ENCODE peak calls at places on chromosomes 2 and 18, in six cellular contexts. One of them, this sample, is unnamed.

GRCh38 chr2:33598472-33599174 is 476 bp downstream of the FAM98A start:
- DNase-seq in pancreas: peak; percentile 33
- DNase-seq in fibroblast of lung: peak; percentile 39
- DNase-seq in MM.1S: peak; percentile 52
- DNase-seq in fibroblast of pulmonary artery: peak; percentile 55
- DNase-seq in neural progenitor cell: peak; percentile 52
- DNase-seq in this sample: peak; percentile 51

GRCh38 chr18:23067236-23067635 is 68.0 kb upstream of the CABLES1 start:
- DNase-seq in pancreas: no peak
- DNase-seq in fibroblast of lung: peak; percentile 26
- DNase-seq in MM.1S: no peak
- DNase-seq in fibroblast of pulmonary artery: no peak
- DNase-seq in neural progenitor cell: no peak
- DNase-seq in this sample: no peak

GRCh38 chr18:61591200-61591719 is 258.0 kb downstream of the CDH20 start:
- DNase-seq in pancreas: no peak
- DNase-seq in fibroblast of lung: no peak
- DNase-seq in MM.1S: no peak
- DNase-seq in fibroblast of pulmonary artery: no peak
- DNase-seq in neural progenitor cell: no peak
- DNase-seq in this sample: peak; percentile 43

GRCh38 chr2:54589340-54590215 is 133.5 kb downstream of the SPTBN1 start:
- DNase-seq in pancreas: peak; percentile 41
- DNase-seq in fibroblast of lung: peak; percentile 30
- DNase-seq in MM.1S: no peak
- DNase-seq in fibroblast of pulmonary artery: peak; percentile 87
- DNase-seq in neural progenitor cell: no peak
- DNase-seq in this sample: peak; percentile 69

GRCh38 chr2:42474765-42475454 is 18.9 kb downstream of the KCNG3 start:
- DNase-seq in pancreas: no peak
- DNase-seq in fibroblast of lung: no peak
- DNase-seq in MM.1S: peak; percentile 62
- DNase-seq in fibroblast of pulmonary artery: no peak
- DNase-seq in neural progenitor cell: no peak
- DNase-seq in this sample: no peak

GRCh38 chr2:112483047-112483473 is 1.1 kb downstream of the TTL start:
- DNase-seq in pancreas: no peak
- DNase-seq in fibroblast of lung: peak; percentile 60
- DNase-seq in MM.1S: no peak
- DNase-seq in fibroblast of pulmonary artery: peak; percentile 59
- DNase-seq in neural progenitor cell: peak; percentile 32
- DNase-seq in this sample: peak; percentile 76

GRCh38 chr18:3525870-3526420 is 76.0 kb downstream of the TGIF1 start:
- DNase-seq in pancreas: no peak
- DNase-seq in fibroblast of lung: no peak
- DNase-seq in MM.1S: peak; percentile 95
- DNase-seq in fibroblast of pulmonary artery: no peak
- DNase-seq in neural progenitor cell: no peak
- DNase-seq in this sample: no peak

GRCh38 chr2:17617508-17617907 is 77.0 kb downstream of the VSNL1 start:
- DNase-seq in pancreas: no peak
- DNase-seq in fibroblast of lung: no peak
- DNase-seq in MM.1S: no peak
- DNase-seq in fibroblast of pulmonary artery: no peak
- DNase-seq in neural progenitor cell: no peak
- DNase-seq in this sample: no peak

GRCh38 chr2:238127165-238128060 is 11.1 kb upstream of the KLHL30 start:
- DNase-seq in pancreas: no peak
- DNase-seq in fibroblast of lung: peak; percentile 81
- DNase-seq in MM.1S: peak; percentile 42
- DNase-seq in fibroblast of pulmonary artery: peak; percentile 43
- DNase-seq in neural progenitor cell: peak; percentile 37
- DNase-seq in this sample: peak; percentile 49

GRCh38 chr2:143477724-143478443 is 348.7 kb downstream of the ARHGAP15 start:
- DNase-seq in pancreas: no peak
- DNase-seq in fibroblast of lung: no peak
- DNase-seq in MM.1S: no peak
- DNase-seq in fibroblast of pulmonary artery: peak; percentile 39
- DNase-seq in neural progenitor cell: peak; percentile 13
- DNase-seq in this sample: no peak

GRCh38 chr2:28224648-28225471 is 167.8 kb upstream of the FOSL2 start:
- DNase-seq in pancreas: no peak
- DNase-seq in fibroblast of lung: peak; percentile 98
- DNase-seq in MM.1S: no peak
- DNase-seq in fibroblast of pulmonary artery: peak; percentile 93
- DNase-seq in neural progenitor cell: peak; percentile 7
- DNase-seq in this sample: peak; percentile 92

GRCh38 chr2:198615972-198616371 is 811.6 kb downstream of the PLCL1 start:
- DNase-seq in pancreas: no peak
- DNase-seq in fibroblast of lung: peak; percentile 47
- DNase-seq in MM.1S: no peak
- DNase-seq in fibroblast of pulmonary artery: peak; percentile 0
- DNase-seq in neural progenitor cell: no peak
- DNase-seq in this sample: no peak

GRCh38 chr18:21134895-21135294 is 23.3 kb upstream of the ROCK1 start:
- DNase-seq in pancreas: no peak
- DNase-seq in fibroblast of lung: peak; percentile 43
- DNase-seq in MM.1S: peak; percentile 12
- DNase-seq in fibroblast of pulmonary artery: peak; percentile 56
- DNase-seq in neural progenitor cell: no peak
- DNase-seq in this sample: peak; percentile 51

GRCh38 chr18:47397671-47398319 is 146.3 kb upstream of the SKOR2 start:
- DNase-seq in pancreas: no peak
- DNase-seq in fibroblast of lung: no peak
- DNase-seq in MM.1S: peak; percentile 32
- DNase-seq in fibroblast of pulmonary artery: no peak
- DNase-seq in neural progenitor cell: peak; percentile 52
- DNase-seq in this sample: no peak

GRCh38 chr2:232838406-232838874 is 31.6 kb upstream of the SNORC start:
- DNase-seq in pancreas: no peak
- DNase-seq in fibroblast of lung: no peak
- DNase-seq in MM.1S: peak; percentile 78
- DNase-seq in fibroblast of pulmonary artery: no peak
- DNase-seq in neural progenitor cell: no peak
- DNase-seq in this sample: peak; percentile 20

GRCh38 chr18:51127664-51128063 is 69.8 kb downstream of the MEX3C start:
- DNase-seq in pancreas: no peak
- DNase-seq in fibroblast of lung: no peak
- DNase-seq in MM.1S: no peak
- DNase-seq in fibroblast of pulmonary artery: no peak
- DNase-seq in neural progenitor cell: no peak
- DNase-seq in this sample: no peak

GRCh38 chr2:176536739-176537138 is 267.5 kb downstream of the MTX2 start:
- DNase-seq in pancreas: no peak
- DNase-seq in fibroblast of lung: no peak
- DNase-seq in MM.1S: no peak
- DNase-seq in fibroblast of pulmonary artery: no peak
- DNase-seq in neural progenitor cell: no peak
- DNase-seq in this sample: no peak

GRCh38 chr2:65834657-65835056 is 402.3 kb upstream of the SPRED2 start:
- DNase-seq in pancreas: no peak
- DNase-seq in fibroblast of lung: no peak
- DNase-seq in MM.1S: no peak
- DNase-seq in fibroblast of pulmonary artery: no peak
- DNase-seq in neural progenitor cell: no peak
- DNase-seq in this sample: no peak

GRCh38 chr2:196123679-196124373 is 47.6 kb downstream of the STK17B start:
- DNase-seq in pancreas: no peak
- DNase-seq in fibroblast of lung: peak; percentile 52
- DNase-seq in MM.1S: no peak
- DNase-seq in fibroblast of pulmonary artery: peak; percentile 65
- DNase-seq in neural progenitor cell: no peak
- DNase-seq in this sample: peak; percentile 72

GRCh38 chr2:16727256-16727655 is 61.6 kb upstream of the CYRIA start:
- DNase-seq in pancreas: no peak
- DNase-seq in fibroblast of lung: peak; percentile 29
- DNase-seq in MM.1S: no peak
- DNase-seq in fibroblast of pulmonary artery: peak; percentile 58
- DNase-seq in neural progenitor cell: no peak
- DNase-seq in this sample: peak; percentile 33

GRCh38 chr18:39235118-39235719 is 1669.6 kb upstream of the CELF4 start:
- DNase-seq in pancreas: no peak
- DNase-seq in fibroblast of lung: no peak
- DNase-seq in MM.1S: no peak
- DNase-seq in fibroblast of pulmonary artery: no peak
- DNase-seq in neural progenitor cell: no peak
- DNase-seq in this sample: no peak

GRCh38 chr2:1511455-1511854 is 98.2 kb downstream of the TPO start:
- DNase-seq in pancreas: no peak
- DNase-seq in fibroblast of lung: no peak
- DNase-seq in MM.1S: no peak
- DNase-seq in fibroblast of pulmonary artery: no peak
- DNase-seq in neural progenitor cell: no peak
- DNase-seq in this sample: no peak

GRCh38 chr2:183998041-183998796 is 600.1 kb upstream of the ZNF804A start:
- DNase-seq in pancreas: no peak
- DNase-seq in fibroblast of lung: no peak
- DNase-seq in MM.1S: no peak
- DNase-seq in fibroblast of pulmonary artery: no peak
- DNase-seq in neural progenitor cell: no peak
- DNase-seq in this sample: no peak

GRCh38 chr2:10221443-10221842 is 81.3 kb upstream of the HPCAL1 start:
- DNase-seq in pancreas: no peak
- DNase-seq in fibroblast of lung: no peak
- DNase-seq in MM.1S: no peak
- DNase-seq in fibroblast of pulmonary artery: no peak
- DNase-seq in neural progenitor cell: no peak
- DNase-seq in this sample: no peak

DNA sequence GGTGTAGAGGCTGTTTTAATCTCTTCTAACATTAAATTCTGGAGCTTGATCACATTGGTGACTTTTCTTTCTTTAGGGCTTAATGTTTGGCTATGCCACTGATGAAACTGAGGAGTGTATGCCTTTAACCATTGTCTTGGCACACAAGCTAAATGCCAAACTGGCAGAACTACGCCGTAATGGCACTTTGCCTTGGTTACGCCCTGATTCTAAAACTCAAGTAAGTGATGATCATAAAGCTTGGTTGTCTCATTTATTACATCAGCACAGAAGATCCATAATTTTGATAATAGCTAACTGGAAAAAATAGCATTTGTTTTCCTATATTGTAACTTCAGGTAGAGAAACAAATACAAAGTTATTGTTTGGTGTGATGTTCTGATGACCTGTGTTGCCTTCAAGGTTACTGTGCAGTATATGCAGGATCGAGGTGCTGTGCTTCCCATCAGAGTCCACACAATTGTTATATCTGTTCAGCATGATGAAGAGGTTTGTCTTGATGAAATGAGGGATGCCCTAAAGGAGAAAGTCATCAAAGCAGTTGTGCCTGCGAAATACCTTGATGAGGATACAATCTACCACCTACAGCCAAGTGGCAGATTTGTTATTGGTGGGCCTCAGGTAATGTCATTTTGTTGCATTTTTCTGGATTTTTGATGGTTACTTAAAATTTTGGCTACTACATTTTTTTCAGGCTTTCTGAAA is 2.9 kb downstream of the MAT2A start:
- DNase-seq in pancreas: peak; percentile 63
- DNase-seq in fibroblast of lung: peak; percentile 43
- DNase-seq in MM.1S: no peak
- DNase-seq in fibroblast of pulmonary artery: no peak
- DNase-seq in neural progenitor cell: no peak
- DNase-seq in this sample: peak; percentile 36
- H3K4me3 ChIP-seq in pancreas: peak overlapping the region; percentile 98
- H3K4me3 ChIP-seq in fibroblast of lung: peak overlapping the region; percentile 84
- H3K4me3 ChIP-seq in MM.1S: no peak overlapping the region
- H3K4me3 ChIP-seq in fibroblast of pulmonary artery: peak overlapping the region; percentile 95
- H3K4me3 ChIP-seq in neural progenitor cell: peak overlapping the region; percentile 72
- H3K4me3 ChIP-seq in this sample: no peak overlapping the region

GRCh38 chr2:68715353-68716041 is 19.1 kb upstream of the ARHGAP25 start:
- DNase-seq in pancreas: peak; percentile 74
- DNase-seq in fibroblast of lung: peak; percentile 27
- DNase-seq in MM.1S: peak; percentile 91
- DNase-seq in fibroblast of pulmonary artery: peak; percentile 67
- DNase-seq in neural progenitor cell: peak; percentile 83
- DNase-seq in this sample: peak; percentile 70
- H3K4me3 ChIP-seq in pancreas: no peak overlapping the region
- H3K4me3 ChIP-seq in fibroblast of lung: no peak overlapping the region
- H3K4me3 ChIP-seq in MM.1S: peak overlapping the region; percentile 48
- H3K4me3 ChIP-seq in fibroblast of pulmonary artery: no peak overlapping the region
- H3K4me3 ChIP-seq in neural progenitor cell: no peak overlapping the region
- H3K4me3 ChIP-seq in this sample: no peak overlapping the region

DNA sequence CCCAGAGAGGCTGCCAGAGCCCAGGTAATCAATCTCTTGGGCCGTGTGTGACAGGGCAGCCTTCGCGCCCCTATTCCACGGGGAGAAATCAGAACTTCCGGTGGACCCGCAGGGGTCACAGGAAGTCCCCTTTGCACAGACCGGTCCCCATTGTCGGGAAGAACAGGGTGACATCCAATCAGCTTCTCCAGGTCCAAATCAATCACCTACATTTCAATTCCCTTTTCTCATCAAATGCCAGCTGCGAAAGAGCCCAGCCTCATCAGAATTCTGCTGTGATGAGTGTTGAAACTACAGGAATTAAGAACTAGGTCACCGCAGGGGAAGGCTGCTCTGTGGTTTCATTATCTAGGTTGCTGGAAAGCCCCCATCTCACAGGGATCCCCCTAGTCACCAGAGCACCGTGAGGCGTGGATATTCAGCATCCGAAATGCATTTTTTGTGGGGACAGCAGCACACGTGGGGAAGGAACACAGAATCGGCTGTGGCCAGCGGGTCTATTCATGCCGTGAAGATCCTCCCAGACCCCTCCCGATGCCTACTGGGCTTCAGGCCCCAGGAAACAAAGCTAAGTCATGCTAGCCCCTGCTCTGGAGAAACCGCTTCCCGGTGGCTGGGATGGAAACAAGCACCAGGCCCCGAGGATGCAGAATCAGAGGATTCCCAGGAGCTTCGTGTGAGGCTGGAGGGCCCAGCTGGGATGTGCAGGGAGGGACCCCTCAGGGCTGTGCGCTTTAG is 193.7 kb upstream of the ID2 start:
- DNase-seq in pancreas: no peak
- DNase-seq in fibroblast of lung: no peak
- DNase-seq in MM.1S: peak; percentile 86
- DNase-seq in fibroblast of pulmonary artery: peak; percentile 3
- DNase-seq in neural progenitor cell: peak; percentile 36
- DNase-seq in this sample: no peak
- H3K4me3 ChIP-seq in pancreas: peak overlapping the region; percentile 17
- H3K4me3 ChIP-seq in fibroblast of lung: no peak overlapping the region
- H3K4me3 ChIP-seq in MM.1S: peak overlapping the region; percentile 8
- H3K4me3 ChIP-seq in fibroblast of pulmonary artery: no peak overlapping the region
- H3K4me3 ChIP-seq in neural progenitor cell: no peak overlapping the region
- H3K4me3 ChIP-seq in this sample: no peak overlapping the region

GRCh38 chr18:55337908-55338521 is 250.0 kb downstream of the TCF4 start:
- DNase-seq in pancreas: no peak
- DNase-seq in fibroblast of lung: no peak
- DNase-seq in MM.1S: no peak
- DNase-seq in fibroblast of pulmonary artery: no peak
- DNase-seq in neural progenitor cell: no peak
- DNase-seq in this sample: peak; percentile 53

GRCh38 chr18:55337153-55337552 is 250.8 kb downstream of the TCF4 start:
- DNase-seq in pancreas: no peak
- DNase-seq in fibroblast of lung: no peak
- DNase-seq in MM.1S: no peak
- DNase-seq in fibroblast of pulmonary artery: no peak
- DNase-seq in neural progenitor cell: no peak
- DNase-seq in this sample: no peak

GRCh38 chr18:55339990-55340389 is 248.0 kb downstream of the TCF4 start:
- DNase-seq in pancreas: no peak
- DNase-seq in fibroblast of lung: no peak
- DNase-seq in MM.1S: no peak
- DNase-seq in fibroblast of pulmonary artery: no peak
- DNase-seq in neural progenitor cell: no peak
- DNase-seq in this sample: no peak

GRCh38 chr18:55340998-55341397 is 247.0 kb downstream of the TCF4 start:
- DNase-seq in pancreas: no peak
- DNase-seq in fibroblast of lung: no peak
- DNase-seq in MM.1S: no peak
- DNase-seq in fibroblast of pulmonary artery: no peak
- DNase-seq in neural progenitor cell: no peak
- DNase-seq in this sample: no peak

GRCh38 chr18:55338955-55339662 is 248.9 kb downstream of the TCF4 start:
- DNase-seq in pancreas: no peak
- DNase-seq in fibroblast of lung: peak; percentile 44
- DNase-seq in MM.1S: no peak
- DNase-seq in fibroblast of pulmonary artery: no peak
- DNase-seq in neural progenitor cell: no peak
- DNase-seq in this sample: peak; percentile 39
- H3K4me3 ChIP-seq in pancreas: no peak overlapping the region
- H3K4me3 ChIP-seq in fibroblast of lung: no peak overlapping the region
- H3K4me3 ChIP-seq in MM.1S: no peak overlapping the region
- H3K4me3 ChIP-seq in fibroblast of pulmonary artery: no peak overlapping the region
- H3K4me3 ChIP-seq in neural progenitor cell: no peak overlapping the region
- H3K4me3 ChIP-seq in this sample: no peak overlapping the region